ENCODE peak calls at places on chromosomes 13 and 19, in eight cellular contexts. F is CD4-positive, alpha-beta memory T cell; B is GM23248; K is mucosa of descending colon; R is ascending aorta; J is naive thymus-derived CD4-positive, alpha-beta T cell; S is mammary epithelial cell; C is osteoblast. M is an unnamed sample.

GRCh38 chr19:1862424-1863307 is 713 bp downstream of the KLF16 start:
- DNase-seq in F (peak; percentile 67), B (peak; percentile 70), S (no peak), R (no peak), J (peak; percentile 69), K (peak; percentile 81), C (peak; percentile 99), M (no peak)

GRCh38 chr13:71964491-71965108 is 97.6 kb upstream of the DACH1 start:
- DNase-seq in K (no peak), R (no peak), B (no peak), J (no peak), S (no peak), C (no peak), F (no peak), M (no peak)

GRCh38 chr19:49631279-49631588 is 8.7 kb downstream of the RRAS start:
- DNase-seq in J (no peak), K (no peak), R (no peak), B (peak; percentile 39), F (no peak), C (peak; percentile 48), S (no peak), M (no peak)

GRCh38 chr13:48108106-48108505 is 13.2 kb upstream of the MED4 start:
- DNase-seq in B (no peak), C (no peak), R (no peak), J (no peak), K (no peak), F (no peak), S (no peak), M (no peak)

GRCh38 chr19:47719047-47719885 is 6.0 kb downstream of the EHD2 start:
- DNase-seq in F (no peak), K (peak; percentile 82), C (peak; percentile 97), R (peak; percentile 59), B (peak; percentile 99), S (peak; percentile 95), J (no peak), M (no peak)

GRCh38 chr13:113169277-113170272 is 11.1 kb downstream of the PROZ start:
- DNase-seq in J (no peak), R (no peak), S (no peak), K (no peak), F (no peak), C (peak; percentile 73), B (no peak), M (no peak)

GRCh38 chr13:73876323-73876722 is 257.9 kb downstream of the KLF12 start:
- DNase-seq in C (no peak), F (no peak), S (no peak), B (peak; percentile 51), K (no peak), J (no peak), R (no peak), M (no peak)

GRCh38 chr13:41742917-41743552 is 217.9 kb downstream of the VWA8 start:
- DNase-seq in S (peak; percentile 90), C (no peak), B (no peak), K (no peak), R (no peak), J (no peak), F (no peak), M (no peak)

GRCh38 chr19:18274776-18275356 is 614 bp upstream of the IQCN start:
- DNase-seq in R (peak; percentile 66), S (peak; percentile 86), B (peak; percentile 96), F (peak; percentile 68), K (peak; percentile 94), J (no peak), C (peak; percentile 98), M (no peak)

GRCh38 chr13:112844411-112844810 is 124.6 kb upstream of the MCF2L start:
- DNase-seq in R (no peak), K (peak; percentile 25), J (no peak), B (no peak), C (peak; percentile 36), S (no peak), F (no peak), M (no peak)

GRCh38 chr13:48682452-48682851 is 28.7 kb downstream of the CYSLTR2 start:
- DNase-seq in R (no peak), F (no peak), C (no peak), K (no peak), J (no peak), S (no peak), B (no peak), M (no peak)

GRCh38 chr13:31200636-31200970 is 828 bp downstream of the B3GLCT start:
- DNase-seq in B (no peak), C (peak; percentile 92), K (peak; percentile 74), S (no peak), F (no peak), J (no peak), R (no peak), M (peak; percentile 30)

GRCh38 chr19:54247106-54247930 is 4.7 kb upstream of the LILRA6 start:
- DNase-seq in B (no peak), K (no peak), C (peak; percentile 80), J (no peak), R (no peak), S (no peak), F (no peak), M (no peak)

GRCh38 chr19:50654882-50655281 is 5.6 kb downstream of the C19orf81 start:
- DNase-seq in F (no peak), J (no peak), S (no peak), B (no peak), R (no peak), C (no peak), K (no peak), M (no peak)

GRCh38 chr19:49524812-49525455 is 2.9 kb upstream of the RCN3 start:
- DNase-seq in J (no peak), K (no peak), F (no peak), S (no peak), C (peak; percentile 13), R (no peak), B (no peak), M (no peak)

GRCh38 chr13:36696410-36696809 is 22.6 kb downstream of the SERTM1 start:
- DNase-seq in K (no peak), R (no peak), C (no peak), F (no peak), J (no peak), S (no peak), B (no peak), M (no peak)

GRCh38 chr13:23703241-23703640 is 133.0 kb downstream of the TNFRSF19 start:
- DNase-seq in B (peak; percentile 20), K (no peak), S (no peak), F (no peak), J (no peak), C (peak; percentile 76), R (no peak), M (no peak)

DNA sequence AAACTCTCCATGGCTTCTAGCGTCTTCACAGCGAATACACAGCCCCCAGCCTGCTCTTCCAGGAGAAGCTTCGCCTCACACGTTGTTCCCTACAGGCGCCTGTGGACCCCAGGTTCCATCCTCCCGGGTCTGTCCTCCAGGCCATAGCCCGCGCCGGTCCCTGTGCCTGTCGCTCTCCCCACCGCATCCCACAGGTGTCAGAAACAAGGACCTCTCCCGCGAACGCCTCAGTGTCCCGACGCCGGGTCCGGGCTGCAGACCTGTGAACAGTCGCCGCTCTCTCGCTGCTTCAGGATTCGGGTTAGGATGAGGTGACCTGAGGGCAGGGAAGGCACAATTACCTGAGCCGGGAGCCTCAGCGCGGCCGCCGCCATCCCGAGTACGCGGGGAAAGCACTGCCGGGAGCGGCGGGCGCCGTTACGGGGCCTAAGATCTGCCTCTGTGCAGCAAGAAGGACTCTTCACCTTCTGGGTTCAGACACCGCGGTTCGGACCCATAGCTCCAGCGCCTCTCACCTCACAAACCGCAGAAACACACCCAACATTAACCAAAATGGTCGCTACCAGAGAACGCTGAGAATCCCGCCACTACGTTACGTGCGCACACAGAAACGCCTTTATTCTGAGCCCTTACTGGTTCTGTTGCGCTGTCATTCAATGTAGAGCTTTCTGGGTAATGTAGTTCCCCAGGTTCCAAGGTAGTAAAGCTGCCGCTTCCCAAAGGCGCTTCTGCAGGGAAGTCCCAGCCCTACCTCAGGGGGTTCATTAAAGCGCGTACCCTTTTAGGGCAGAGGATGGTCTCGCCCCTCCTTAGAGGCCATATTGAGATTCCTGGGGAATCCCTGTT is at the start of gene ZNF418:
- DNase-seq in B (peak; percentile 92), S (peak; percentile 85), J (peak; percentile 49), C (peak; percentile 95), F (peak; percentile 40), K (no peak), R (no peak), M (peak; percentile 9)
- H3K9me3 ChIP-seq in B (no peaks in the 10 kb centered on the region), S (peaks cover 15% of the 10 kb centered on the region), J (peaks cover 89% of the 10 kb centered on the region), C (no peaks in the 10 kb centered on the region), F (peaks cover 39% of the 10 kb centered on the region), K (peaks cover 98% of the 10 kb centered on the region), R (peaks cover 98% of the 10 kb centered on the region), M (peaks cover 15% of the 10 kb centered on the region)

GRCh38 chr19:6886272-6886671 is 1.1 kb upstream of the ADGRE1 start:
- DNase-seq in R (no peak), C (no peak), B (no peak), S (no peak), F (no peak), J (no peak), K (no peak), M (no peak)
- H3K9me3 ChIP-seq in R (peaks cover 12% of the 10 kb centered on the region), C (no peaks in the 10 kb centered on the region), B (no peaks in the 10 kb centered on the region), S (no peaks in the 10 kb centered on the region), F (no peaks in the 10 kb centered on the region), J (no peaks in the 10 kb centered on the region), K (peaks cover 4% of the 10 kb centered on the region), M (no peaks in the 10 kb centered on the region)

DNA sequence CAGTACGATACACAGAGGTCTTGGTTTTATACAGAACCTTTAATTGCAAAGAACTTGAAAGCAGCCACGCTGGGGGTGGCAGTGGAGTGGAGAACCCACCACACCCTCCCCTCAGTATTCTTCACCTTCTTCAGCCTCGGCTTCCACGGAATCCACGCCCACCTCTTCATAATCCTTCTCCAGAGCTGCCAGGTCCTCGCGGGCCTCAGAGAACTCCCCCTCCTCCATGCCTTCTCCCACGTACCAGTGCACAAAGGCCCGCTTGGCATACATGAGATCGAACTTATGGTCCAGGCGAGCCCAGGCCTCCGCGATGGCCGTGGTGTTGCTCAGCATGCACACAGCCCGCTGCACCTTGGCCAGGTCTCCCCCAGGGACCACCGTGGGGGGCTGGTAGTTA is 7.9 kb downstream of the TUBA3C start:
- DNase-seq in F (no peak), B (no peak), S (no peak), C (no peak), R (no peak), K (no peak), J (no peak), M (no peak)
- H3K9me3 ChIP-seq in F (no peaks in the 10 kb centered on the region), B (no peaks in the 10 kb centered on the region), S (peaks cover 47% of the 10 kb centered on the region), C (no peaks in the 10 kb centered on the region), R (no peaks in the 10 kb centered on the region), K (peaks cover 65% of the 10 kb centered on the region), J (no peaks in the 10 kb centered on the region), M (no peaks in the 10 kb centered on the region)

DNA sequence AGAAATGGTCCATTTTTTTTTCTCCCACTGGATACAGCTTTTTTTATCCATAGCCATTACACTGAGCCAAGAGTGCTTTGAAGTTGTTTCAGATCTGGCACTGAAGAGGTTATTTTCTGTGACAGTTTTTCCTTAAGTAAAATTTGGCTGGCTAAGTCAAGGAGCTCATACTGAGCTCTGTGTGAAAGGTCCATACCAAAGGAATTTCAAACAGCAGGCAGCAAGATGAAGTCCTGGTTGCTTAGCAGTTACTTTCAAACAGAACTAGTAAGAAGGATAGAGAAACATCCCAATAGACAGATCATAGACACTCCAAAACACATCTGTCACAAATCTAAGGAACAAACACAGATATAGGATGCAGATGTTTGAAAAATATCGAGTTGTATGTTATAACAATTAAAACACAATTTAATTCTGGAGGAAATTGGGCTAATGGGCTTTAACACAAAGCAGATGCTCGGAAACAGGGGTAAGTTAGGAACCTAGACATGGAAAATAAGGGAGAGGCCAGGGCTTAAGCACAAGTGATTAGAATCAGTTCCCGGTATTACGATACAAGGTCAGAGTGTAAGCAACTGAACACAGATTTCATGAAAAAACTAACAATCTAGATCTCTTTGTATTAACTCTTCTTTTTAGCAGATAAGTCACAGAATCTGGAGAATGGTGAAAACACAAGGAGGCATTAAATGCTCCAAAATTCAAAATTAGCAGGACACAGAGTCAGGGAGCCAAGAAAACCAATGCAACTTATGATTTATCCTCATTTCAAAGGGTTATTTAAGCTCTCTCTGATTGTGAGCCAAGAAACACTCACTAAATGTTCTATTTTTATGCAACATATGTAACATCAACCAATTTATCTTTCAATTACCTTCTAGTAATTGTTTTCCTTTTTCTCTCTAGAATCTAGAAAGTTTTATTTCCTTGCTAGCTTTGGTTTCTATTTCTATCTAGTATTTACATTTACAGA is 1992.9 kb upstream of the PCDH20 start:
- DNase-seq in R (no peak), J (no peak), C (no peak), F (no peak), S (no peak), K (no peak), B (no peak), M (no peak)
- H3K9me3 ChIP-seq in R (no peaks in the 10 kb centered on the region), J (no peaks in the 10 kb centered on the region), C (no peaks in the 10 kb centered on the region), F (no peaks in the 10 kb centered on the region), S (no peaks in the 10 kb centered on the region), K (peaks cover 25% of the 10 kb centered on the region), B (no peaks in the 10 kb centered on the region), M (no peaks in the 10 kb centered on the region)